ENCODE peak calls at places on chromosomes 12 and 14, in four cellular contexts. One of them, this sample, is unnamed.

GRCh38 chr14:65195042-65195719 is 92.9 kb upstream of the MAX start:
- DNase-seq in bronchial epithelial cell: no peak
- DNase-seq in progenitor cell of endocrine pancreas: no peak
- DNase-seq in thoracic aorta: no peak
- DNase-seq in this sample: no peak

GRCh38 chr12:93894391-93895095 is 217.4 kb downstream of the CRADD start:
- DNase-seq in bronchial epithelial cell: no peak
- DNase-seq in thoracic aorta: peak
- DNase-seq in progenitor cell of endocrine pancreas: no peak
- DNase-seq in this sample: no peak

GRCh38 chr14:22184157-22185025 is 404.6 kb downstream of the DAD1 start:
- DNase-seq in progenitor cell of endocrine pancreas: no peak
- DNase-seq in bronchial epithelial cell: peak
- DNase-seq in thoracic aorta: no peak
- DNase-seq in this sample: no peak

GRCh38 chr12:106108187-106108816 is 30.5 kb downstream of the NUAK1 start:
- DNase-seq in progenitor cell of endocrine pancreas: no peak
- DNase-seq in thoracic aorta: no peak
- DNase-seq in bronchial epithelial cell: peak
- DNase-seq in this sample: no peak

GRCh38 chr12:92028039-92028709 is 117.5 kb downstream of the BTG1 start:
- DNase-seq in thoracic aorta: no peak
- DNase-seq in progenitor cell of endocrine pancreas: no peak
- DNase-seq in bronchial epithelial cell: peak
- DNase-seq in this sample: no peak

GRCh38 chr14:92160619-92161018 is 38.9 kb downstream of the CPSF2 start:
- DNase-seq in progenitor cell of endocrine pancreas: no peak
- DNase-seq in thoracic aorta: no peak
- DNase-seq in bronchial epithelial cell: peak
- DNase-seq in this sample: no peak

GRCh38 chr12:22577667-22578066 is 33.3 kb upstream of the C2CD5 start:
- DNase-seq in progenitor cell of endocrine pancreas: no peak
- DNase-seq in thoracic aorta: no peak
- DNase-seq in bronchial epithelial cell: peak
- DNase-seq in this sample: no peak

GRCh38 chr14:90354551-90355298 is 23.0 kb upstream of the NRDE2 start:
- DNase-seq in bronchial epithelial cell: no peak
- DNase-seq in progenitor cell of endocrine pancreas: no peak
- DNase-seq in thoracic aorta: no peak
- DNase-seq in this sample: no peak

GRCh38 chr14:33509927-33510535 is 440.8 kb downstream of the EGLN3 start:
- DNase-seq in bronchial epithelial cell: peak
- DNase-seq in progenitor cell of endocrine pancreas: no peak
- DNase-seq in thoracic aorta: no peak
- DNase-seq in this sample: no peak

GRCh38 chr12:130555628-130556485 is 160.2 kb downstream of the RIMBP2 start:
- DNase-seq in thoracic aorta: no peak
- DNase-seq in progenitor cell of endocrine pancreas: no peak
- DNase-seq in bronchial epithelial cell: no peak
- DNase-seq in this sample: no peak

GRCh38 chr14:102012336-102012735 is 48.0 kb downstream of the DYNC1H1 start:
- DNase-seq in bronchial epithelial cell: no peak
- DNase-seq in progenitor cell of endocrine pancreas: no peak
- DNase-seq in thoracic aorta: no peak
- DNase-seq in this sample: no peak

GRCh38 chr12:87274594-87275245 is 754.5 kb downstream of the C12orf50 start:
- DNase-seq in thoracic aorta: no peak
- DNase-seq in progenitor cell of endocrine pancreas: no peak
- DNase-seq in bronchial epithelial cell: peak
- DNase-seq in this sample: no peak

GRCh38 chr12:57775563-57776246 is 3.3 kb downstream of the EEF1AKMT3 start:
- DNase-seq in progenitor cell of endocrine pancreas: no peak
- DNase-seq in bronchial epithelial cell: no peak
- DNase-seq in thoracic aorta: no peak
- DNase-seq in this sample: no peak
- TF ChIP-seq CTCF in progenitor cell of endocrine pancreas: peak
- TF ChIP-seq CTCF in bronchial epithelial cell: no peak
- TF ChIP-seq CTCF in thoracic aorta: no peak
- TF ChIP-seq CTCF in this sample: no peak

GRCh38 chr14:99300190-99300589 is 28.2 kb upstream of the BCL11B start:
- DNase-seq in progenitor cell of endocrine pancreas: no peak
- DNase-seq in bronchial epithelial cell: no peak
- DNase-seq in thoracic aorta: no peak
- DNase-seq in this sample: no peak

GRCh38 chr14:99296517-99296916 is 24.5 kb upstream of the BCL11B start:
- DNase-seq in thoracic aorta: no peak
- DNase-seq in bronchial epithelial cell: no peak
- DNase-seq in progenitor cell of endocrine pancreas: no peak
- DNase-seq in this sample: no peak
- TF ChIP-seq CTCF in thoracic aorta: no peak
- TF ChIP-seq CTCF in bronchial epithelial cell: no peak
- TF ChIP-seq CTCF in progenitor cell of endocrine pancreas: no peak
- TF ChIP-seq CTCF in this sample: no peak

DNA sequence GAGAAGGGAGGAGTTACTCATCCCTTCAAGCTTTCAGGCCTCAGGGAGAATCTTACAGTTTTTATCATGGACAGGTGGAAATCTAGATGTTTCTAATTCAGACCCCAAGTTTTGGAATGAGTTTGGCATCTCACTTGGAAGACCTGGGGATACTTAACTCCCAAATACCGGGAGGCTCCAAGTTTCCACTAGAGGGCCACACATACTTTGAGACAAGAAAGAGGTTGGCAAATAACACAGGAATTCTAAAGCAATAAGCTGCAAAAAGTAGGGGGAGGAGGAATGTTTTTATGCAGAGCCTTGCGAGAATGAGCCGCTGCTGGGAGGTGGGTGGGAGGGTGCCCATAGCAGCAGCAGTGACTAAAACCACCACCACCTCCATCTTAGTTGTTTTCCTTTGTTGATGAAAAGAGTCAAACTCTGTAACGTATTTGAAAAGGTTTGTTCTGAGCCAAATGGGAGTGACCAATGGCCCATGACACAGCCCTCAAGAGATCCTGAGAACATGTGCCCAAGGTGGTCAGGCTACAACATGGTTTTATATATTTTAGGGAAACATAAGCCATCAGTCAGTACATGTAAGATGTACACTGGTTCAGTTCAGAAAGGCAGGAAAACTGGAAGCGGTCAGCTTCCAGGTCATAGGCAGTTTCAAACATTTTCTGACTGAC is 34.2 kb upstream of the RNASE1 start:
- DNase-seq in progenitor cell of endocrine pancreas: no peak
- DNase-seq in bronchial epithelial cell: peak
- DNase-seq in thoracic aorta: no peak
- DNase-seq in this sample: no peak
- TF ChIP-seq CTCF in progenitor cell of endocrine pancreas: peak
- TF ChIP-seq CTCF in bronchial epithelial cell: peak
- TF ChIP-seq CTCF in thoracic aorta: no peak
- TF ChIP-seq CTCF in this sample: peak

GRCh38 chr12:47095446-47096236 is 15.9 kb upstream of the AMIGO2 start:
- DNase-seq in thoracic aorta: no peak
- DNase-seq in progenitor cell of endocrine pancreas: no peak
- DNase-seq in bronchial epithelial cell: peak
- DNase-seq in this sample: no peak
- TF ChIP-seq CTCF in thoracic aorta: no peak
- TF ChIP-seq CTCF in progenitor cell of endocrine pancreas: no peak
- TF ChIP-seq CTCF in bronchial epithelial cell: no peak
- TF ChIP-seq CTCF in this sample: no peak

GRCh38 chr12:103495783-103496456 is at the start of gene C12orf42:
- DNase-seq in bronchial epithelial cell: peak
- DNase-seq in progenitor cell of endocrine pancreas: peak
- DNase-seq in thoracic aorta: no peak
- DNase-seq in this sample: no peak
- TF ChIP-seq CTCF in bronchial epithelial cell: peak
- TF ChIP-seq CTCF in progenitor cell of endocrine pancreas: peak
- TF ChIP-seq CTCF in thoracic aorta: no peak
- TF ChIP-seq CTCF in this sample: peak

GRCh38 chr14:37597538-37598084 is 2.2 kb downstream of the TTC6 start:
- DNase-seq in progenitor cell of endocrine pancreas: no peak
- DNase-seq in thoracic aorta: no peak
- DNase-seq in bronchial epithelial cell: peak
- DNase-seq in this sample: no peak
- TF ChIP-seq CTCF in progenitor cell of endocrine pancreas: peak
- TF ChIP-seq CTCF in thoracic aorta: no peak
- TF ChIP-seq CTCF in bronchial epithelial cell: peak
- TF ChIP-seq CTCF in this sample: peak

GRCh38 chr12:28190321-28191017 is at the start of gene CCDC91:
- DNase-seq in thoracic aorta: peak
- DNase-seq in progenitor cell of endocrine pancreas: peak
- DNase-seq in bronchial epithelial cell: peak
- DNase-seq in this sample: peak
- TF ChIP-seq CTCF in thoracic aorta: no peak
- TF ChIP-seq CTCF in progenitor cell of endocrine pancreas: peak
- TF ChIP-seq CTCF in bronchial epithelial cell: no peak
- TF ChIP-seq CTCF in this sample: peak

This sample was measured in type B pancreatic cell.